ENCODE peak calls at places on chromosome X, in eight cellular contexts. M is stimulated activated naive CD8-positive, alpha-beta T cell treated with anti-CD3 and anti-CD28 coated beads, Interleukin-15, amount 100 ng/mL, for 72 hours; V is right lobe of liver; Y is activated T-cell treated with anti-CD3 and anti-CD28 coated beads, Interleukin-2, amount 50 U/mL, for 72 hours; R is HCT116; G is omental fat pad; K is sciatic nerve; N is foreskin keratinocyte. W is an unnamed sample.

GRCh38 chrX:107154787-107155620 is 36.4 kb upstream of the RBM41 start:
- ATAC-seq in G (no peak), N (peak; percentile 99), K (no peak), Y (peak; percentile 91), V (no peak), R (peak; percentile 83), M (peak; percentile 87), W (no peak)

GRCh38 chrX:118847676-118848075 is 24.1 kb downstream of the ZCCHC12 start:
- ATAC-seq in V (peak; percentile 81), K (peak; percentile 61), G (no peak), Y (no peak), N (peak; percentile 46), R (peak; percentile 65), M (no peak), W (peak; percentile 67)

GRCh38 chrX:28876415-28876814 is 289.2 kb downstream of the IL1RAPL1 start:
- ATAC-seq in M (no peak), K (no peak), V (no peak), R (no peak), Y (no peak), G (no peak), N (no peak), W (no peak)

GRCh38 chrX:1536712-1537030 is 314 bp downstream of the P2RY8 start:
- ATAC-seq in V (peak; percentile 18), G (no peak), N (no peak), Y (peak; percentile 6), K (peak; percentile 38), R (no peak), M (peak; percentile 12), W (no peak)

GRCh38 chrX:79081895-79082512 is 62.5 kb upstream of the GPR174 start:
- ATAC-seq in Y (peak; percentile 42), R (no peak), N (peak; percentile 57), M (peak; percentile 33), K (peak; percentile 64), G (peak; percentile 41), V (peak; percentile 81), W (no peak)

GRCh38 chrX:68433155-68433980 is at the start of gene OPHN1:
- ATAC-seq in R (peak; percentile 88), G (peak; percentile 94), N (peak; percentile 82), K (peak; percentile 96), V (peak; percentile 91), M (peak; percentile 43), Y (peak; percentile 34), W (peak; percentile 93)

GRCh38 chrX:119502727-119503483 is 34.7 kb downstream of the SLC25A5 start:
- ATAC-seq in Y (peak; percentile 69), G (peak; percentile 62), V (peak; percentile 61), K (peak; percentile 58), N (peak; percentile 64), M (peak; percentile 41), R (peak; percentile 74), W (no peak)

GRCh38 chrX:39518451-39519212 is 579.1 kb downstream of the BCOR start:
- ATAC-seq in V (peak; percentile 30), K (peak; percentile 35), N (no peak), M (no peak), Y (no peak), G (no peak), R (no peak), W (peak; percentile 23)

GRCh38 chrX:15931362-15931761 is 76.7 kb upstream of the AP1S2 start:
- ATAC-seq in Y (no peak), K (no peak), V (no peak), N (no peak), G (no peak), R (no peak), M (no peak), W (no peak)

GRCh38 chrX:2638279-2638678 is 52.8 kb upstream of the CD99 start:
- ATAC-seq in N (no peak), Y (no peak), G (no peak), M (no peak), V (no peak), R (no peak), K (no peak), W (no peak)

GRCh38 chrX:24761306-24761705 is 67.6 kb downstream of the POLA1 start:
- ATAC-seq in R (no peak), V (no peak), N (no peak), M (no peak), Y (no peak), G (no peak), K (no peak), W (no peak)

GRCh38 chrX:153926594-153926862 is 464 bp upstream of the ARHGAP4 start:
- ATAC-seq in M (peak; percentile 47), R (no peak), V (no peak), N (no peak), K (no peak), G (no peak), Y (no peak), W (no peak)